ENCODE peak calls at places on chromosomes 5 and 9, in eight cellular contexts. One of them, this sample, is unnamed.

GRCh38 chr9:136022731-136023400 is 61.7 kb upstream of the UBAC1 start:
- DNase-seq in endodermal cell: peak
- DNase-seq in AG04450: no peak
- DNase-seq in K562: no peak
- DNase-seq in AG10803: no peak
- DNase-seq in fibroblast of lung: no peak
- DNase-seq in HFF-Myc: no peak
- DNase-seq in sigmoid colon: peak
- DNase-seq in this sample: no peak

GRCh38 chr9:75964431-75964830 is 74.0 kb downstream of the PCSK5 start:
- DNase-seq in endodermal cell: no peak
- DNase-seq in AG10803: no peak
- DNase-seq in K562: no peak
- DNase-seq in HFF-Myc: no peak
- DNase-seq in sigmoid colon: no peak
- DNase-seq in fibroblast of lung: peak
- DNase-seq in AG04450: no peak
- DNase-seq in this sample: no peak

GRCh38 chr9:70814597-70814996 is 306.8 kb downstream of the TRPM3 start:
- DNase-seq in endodermal cell: no peak
- DNase-seq in AG04450: no peak
- DNase-seq in AG10803: no peak
- DNase-seq in fibroblast of lung: no peak
- DNase-seq in sigmoid colon: no peak
- DNase-seq in K562: no peak
- DNase-seq in HFF-Myc: no peak
- DNase-seq in this sample: no peak

GRCh38 chr5:122101636-122102285 is 23.7 kb upstream of the LOX start:
- DNase-seq in fibroblast of lung: peak
- DNase-seq in HFF-Myc: no peak
- DNase-seq in endodermal cell: no peak
- DNase-seq in AG04450: no peak
- DNase-seq in K562: peak
- DNase-seq in sigmoid colon: no peak
- DNase-seq in AG10803: peak
- DNase-seq in this sample: no peak

GRCh38 chr5:13591621-13592020 is 352.9 kb downstream of the DNAH5 start:
- DNase-seq in endodermal cell: no peak
- DNase-seq in K562: no peak
- DNase-seq in AG10803: peak
- DNase-seq in fibroblast of lung: peak
- DNase-seq in sigmoid colon: no peak
- DNase-seq in HFF-Myc: peak
- DNase-seq in AG04450: peak
- DNase-seq in this sample: no peak

GRCh38 chr9:124940521-124940893 is 376 bp downstream of the GOLGA1 start:
- DNase-seq in K562: no peak
- DNase-seq in fibroblast of lung: no peak
- DNase-seq in AG10803: no peak
- DNase-seq in sigmoid colon: no peak
- DNase-seq in HFF-Myc: no peak
- DNase-seq in AG04450: no peak
- DNase-seq in endodermal cell: no peak
- DNase-seq in this sample: no peak

GRCh38 chr5:151697452-151697851 is 10.7 kb upstream of the SPARC start:
- DNase-seq in K562: no peak
- DNase-seq in AG04450: no peak
- DNase-seq in endodermal cell: peak
- DNase-seq in sigmoid colon: no peak
- DNase-seq in AG10803: peak
- DNase-seq in fibroblast of lung: peak
- DNase-seq in HFF-Myc: no peak
- DNase-seq in this sample: no peak

GRCh38 chr5:9507974-9508373 is 37.9 kb downstream of the SEMA5A start:
- DNase-seq in sigmoid colon: no peak
- DNase-seq in HFF-Myc: peak
- DNase-seq in fibroblast of lung: peak
- DNase-seq in AG04450: peak
- DNase-seq in AG10803: peak
- DNase-seq in K562: no peak
- DNase-seq in endodermal cell: no peak
- DNase-seq in this sample: no peak

GRCh38 chr5:67575087-67575486 is 378.5 kb upstream of the CD180 start:
- DNase-seq in fibroblast of lung: no peak
- DNase-seq in K562: no peak
- DNase-seq in AG10803: no peak
- DNase-seq in HFF-Myc: no peak
- DNase-seq in AG04450: no peak
- DNase-seq in endodermal cell: no peak
- DNase-seq in sigmoid colon: no peak
- DNase-seq in this sample: no peak

GRCh38 chr5:170267431-170268152 is 30.0 kb downstream of the LCP2 start:
- DNase-seq in sigmoid colon: peak
- DNase-seq in K562: peak
- DNase-seq in HFF-Myc: peak
- DNase-seq in fibroblast of lung: peak
- DNase-seq in AG04450: peak
- DNase-seq in endodermal cell: peak
- DNase-seq in AG10803: peak
- DNase-seq in this sample: peak
- H3K4me3 ChIP-seq in sigmoid colon: peak
- H3K4me3 ChIP-seq in K562: no peak
- H3K4me3 ChIP-seq in HFF-Myc: no peak
- H3K4me3 ChIP-seq in fibroblast of lung: no peak
- H3K4me3 ChIP-seq in AG04450: no peak
- H3K4me3 ChIP-seq in endodermal cell: no peak
- H3K4me3 ChIP-seq in AG10803: no peak
- H3K4me3 ChIP-seq in this sample: no peak

GRCh38 chr5:65760504-65761275 is 38.7 kb downstream of the NLN start:
- DNase-seq in fibroblast of lung: peak
- DNase-seq in endodermal cell: no peak
- DNase-seq in K562: no peak
- DNase-seq in AG10803: peak
- DNase-seq in AG04450: no peak
- DNase-seq in HFF-Myc: no peak
- DNase-seq in sigmoid colon: no peak
- DNase-seq in this sample: no peak
- TF ChIP-seq CTCF in fibroblast of lung: no peak
- TF ChIP-seq CTCF in endodermal cell: no peak
- TF ChIP-seq CTCF in K562: peak
- TF ChIP-seq CTCF in AG10803: peak
- TF ChIP-seq CTCF in AG04450: peak
- TF ChIP-seq CTCF in HFF-Myc: no peak
- TF ChIP-seq CTCF in sigmoid colon: no peak
- TF ChIP-seq CTCF in this sample: peak

DNA sequence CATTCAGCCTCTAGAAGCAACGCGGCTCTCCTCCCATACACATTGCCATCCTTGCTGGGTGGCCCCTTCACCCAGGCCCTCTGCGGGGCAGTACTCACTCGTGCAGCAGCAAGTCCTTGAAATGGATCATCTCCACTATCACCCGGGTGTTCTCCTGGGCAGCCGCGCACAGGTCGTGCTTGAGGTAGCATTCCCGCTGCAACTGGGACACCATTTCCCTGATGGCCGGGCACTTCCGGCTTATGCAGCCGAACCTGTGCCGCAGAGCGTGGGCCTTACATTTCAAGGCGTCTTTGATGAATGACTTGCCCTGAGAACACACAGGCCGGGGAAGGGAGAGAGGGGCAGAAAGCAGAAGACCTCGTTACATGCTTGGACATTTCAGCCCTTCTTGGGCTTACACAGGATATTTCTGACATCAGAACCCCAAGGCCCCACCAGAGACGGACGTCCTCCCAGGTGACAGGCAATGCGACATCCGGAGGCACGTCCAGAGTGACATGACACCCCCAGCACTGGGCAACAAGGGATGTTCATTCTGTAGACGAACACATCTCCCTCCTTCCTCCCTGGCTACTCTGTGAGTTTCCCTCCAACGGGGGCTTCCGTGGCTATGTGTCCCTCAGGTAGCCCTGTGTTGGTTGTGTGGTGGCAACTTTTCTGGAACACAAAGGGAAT is 5.0 kb downstream of the STC2 start:
- DNase-seq in HFF-Myc: no peak
- DNase-seq in AG04450: no peak
- DNase-seq in AG10803: no peak
- DNase-seq in fibroblast of lung: no peak
- DNase-seq in K562: no peak
- DNase-seq in sigmoid colon: peak
- DNase-seq in endodermal cell: peak
- DNase-seq in this sample: no peak
- H3K4me3 ChIP-seq in HFF-Myc: no peak
- H3K4me3 ChIP-seq in AG04450: peak
- H3K4me3 ChIP-seq in AG10803: peak
- H3K4me3 ChIP-seq in fibroblast of lung: peak
- H3K4me3 ChIP-seq in K562: no peak
- H3K4me3 ChIP-seq in sigmoid colon: no peak
- H3K4me3 ChIP-seq in endodermal cell: no peak
- H3K4me3 ChIP-seq in this sample: no peak

GRCh38 chr5:127400524-127400923 is 109.9 kb downstream of the MEGF10 start:
- DNase-seq in sigmoid colon: no peak
- DNase-seq in AG10803: no peak
- DNase-seq in AG04450: no peak
- DNase-seq in fibroblast of lung: no peak
- DNase-seq in K562: no peak
- DNase-seq in HFF-Myc: no peak
- DNase-seq in endodermal cell: no peak
- DNase-seq in this sample: no peak

GRCh38 chr5:127399068-127399467 is 108.5 kb downstream of the MEGF10 start:
- DNase-seq in K562: no peak
- DNase-seq in HFF-Myc: no peak
- DNase-seq in sigmoid colon: no peak
- DNase-seq in AG10803: no peak
- DNase-seq in AG04450: no peak
- DNase-seq in fibroblast of lung: no peak
- DNase-seq in endodermal cell: no peak
- DNase-seq in this sample: no peak

GRCh38 chr5:127398508-127398907 is 107.9 kb downstream of the MEGF10 start:
- DNase-seq in AG04450: no peak
- DNase-seq in HFF-Myc: no peak
- DNase-seq in AG10803: no peak
- DNase-seq in endodermal cell: no peak
- DNase-seq in sigmoid colon: no peak
- DNase-seq in K562: no peak
- DNase-seq in fibroblast of lung: no peak
- DNase-seq in this sample: no peak

GRCh38 chr5:127392762-127393161 is 102.2 kb downstream of the MEGF10 start:
- DNase-seq in endodermal cell: no peak
- DNase-seq in AG10803: no peak
- DNase-seq in HFF-Myc: no peak
- DNase-seq in AG04450: no peak
- DNase-seq in sigmoid colon: no peak
- DNase-seq in K562: no peak
- DNase-seq in fibroblast of lung: no peak
- DNase-seq in this sample: no peak

DNA sequence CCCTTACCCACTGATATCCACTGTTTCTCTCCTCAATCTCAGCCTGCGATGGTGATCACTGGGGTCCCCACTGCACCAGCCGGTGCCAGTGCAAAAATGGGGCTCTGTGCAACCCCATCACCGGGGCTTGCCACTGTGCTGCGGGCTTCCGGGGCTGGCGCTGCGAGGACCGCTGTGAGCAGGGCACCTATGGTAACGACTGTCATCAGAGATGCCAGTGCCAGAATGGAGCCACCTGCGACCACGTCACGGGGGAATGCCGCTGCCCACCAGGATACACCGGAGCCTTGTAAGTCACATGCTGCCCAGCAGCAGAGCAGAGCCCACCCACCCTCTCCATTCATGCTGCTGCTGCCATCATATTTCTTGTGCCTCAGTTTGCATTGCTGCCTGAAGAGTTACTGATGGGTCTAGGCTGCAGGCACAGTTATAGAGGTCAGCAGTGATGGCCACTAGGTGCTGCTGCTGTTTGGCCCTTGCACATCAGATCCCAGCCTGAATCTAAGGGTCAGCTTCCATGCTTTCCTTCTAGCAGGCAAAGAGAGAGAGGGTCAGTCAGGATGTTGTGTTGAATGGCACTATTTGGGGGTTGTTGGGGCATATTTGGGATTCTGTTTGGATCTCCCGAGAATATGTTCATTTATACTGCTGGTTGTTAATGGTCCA is 106.0 kb downstream of the MEGF10 start:
- DNase-seq in HFF-Myc: no peak
- DNase-seq in K562: no peak
- DNase-seq in endodermal cell: peak
- DNase-seq in sigmoid colon: no peak
- DNase-seq in fibroblast of lung: no peak
- DNase-seq in AG10803: no peak
- DNase-seq in AG04450: no peak
- DNase-seq in this sample: no peak
- TF ChIP-seq CTCF in HFF-Myc: no peak
- TF ChIP-seq CTCF in K562: no peak
- TF ChIP-seq CTCF in endodermal cell: peak
- TF ChIP-seq CTCF in sigmoid colon: no peak
- TF ChIP-seq CTCF in fibroblast of lung: no peak
- TF ChIP-seq CTCF in AG10803: no peak
- TF ChIP-seq CTCF in AG04450: no peak
- TF ChIP-seq CTCF in this sample: no peak

This sample was measured in GM06990.